ENCODE peak calls at places on chromosomes 4 and X, in nine cellular contexts. Z, N, Y, B, F, O, M, S and G are unnamed samples.

GRCh38 chrX:90026730-90027129 is 105.0 kb downstream of the TGIF2LX start:
- DNase-seq in Z (no peak), N (no peak), Y (no peak), B (no peak), F (no peak), O (no peak), M (no peak), S (no peak), G (no peak)

GRCh38 chr4:78937837-78938236 is 1.4 kb downstream of the PAQR3 start:
- DNase-seq in Z (no peak), N (no peak), Y (no peak), B (no peak), F (peak), O (no peak), M (no peak), S (no peak), G (no peak)

GRCh38 chr4:18529482-18529881 is 507.9 kb upstream of the LCORL start:
- DNase-seq in Z (no peak), N (no peak), Y (no peak), B (no peak), F (no peak), O (no peak), M (no peak), S (no peak), G (no peak)

GRCh38 chr4:148026022-148026421 is 294.1 kb downstream of the ARHGAP10 start:
- DNase-seq in Z (peak), N (no peak), Y (no peak), B (no peak), F (peak), O (peak), M (no peak), S (no peak), G (no peak)

GRCh38 chrX:68693481-68694410 is 46.3 kb downstream of the STARD8 start:
- DNase-seq in Z (peak), N (peak), Y (peak), B (peak), F (peak), O (peak), M (peak), S (peak), G (peak)

GRCh38 chr4:72418458-72418857 is 150.6 kb downstream of the ADAMTS3 start:
- DNase-seq in Z (peak), N (peak), Y (peak), B (peak), F (peak), O (peak), M (no peak), S (no peak), G (no peak)

GRCh38 chr4:40811886-40812857 is 62.4 kb downstream of the NSUN7 start:
- DNase-seq in Z (peak), N (no peak), Y (no peak), B (no peak), F (peak), O (peak), M (no peak), S (peak), G (no peak)

GRCh38 chr4:16705341-16705740 is 193.1 kb downstream of the LDB2 start:
- DNase-seq in Z (no peak), N (no peak), Y (no peak), B (no peak), F (no peak), O (no peak), M (no peak), S (no peak), G (no peak)

GRCh38 chr4:102036619-102037376 is 246.3 kb downstream of the BANK1 start:
- DNase-seq in Z (peak), N (no peak), Y (no peak), B (no peak), F (peak), O (peak), M (no peak), S (no peak), G (no peak)

GRCh38 chr4:2762048-2762447 is 5.9 kb upstream of the TNIP2 start:
- DNase-seq in Z (no peak), N (no peak), Y (no peak), B (no peak), F (no peak), O (no peak), M (no peak), S (no peak), G (no peak)

GRCh38 chrX:136468391-136469103 is 19.2 kb upstream of the BRS3 start:
- DNase-seq in Z (no peak), N (no peak), Y (no peak), B (no peak), F (no peak), O (no peak), M (no peak), S (no peak), G (no peak)

GRCh38 chr4:25144870-25145481 is 15.3 kb downstream of the SEPSECS start:
- DNase-seq in Z (peak), N (no peak), Y (no peak), B (no peak), F (peak), O (peak), M (no peak), S (no peak), G (no peak)

GRCh38 chr4:18691431-18692200 is 670.1 kb upstream of the LCORL start:
- DNase-seq in Z (peak), N (no peak), Y (peak), B (no peak), F (no peak), O (no peak), M (peak), S (no peak), G (peak)

GRCh38 chr4:10120943-10121567 is 4.5 kb upstream of the WDR1 start:
- DNase-seq in Z (no peak), N (no peak), Y (no peak), B (no peak), F (no peak), O (no peak), M (no peak), S (peak), G (no peak)

GRCh38 chr4:171342646-171343045 is 470.6 kb upstream of the GALNTL6 start:
- DNase-seq in Z (no peak), N (no peak), Y (no peak), B (no peak), F (no peak), O (no peak), M (no peak), S (no peak), G (no peak)

GRCh38 chrX:47574609-47575325 is 7.5 kb upstream of the TIMP1 start:
- DNase-seq in Z (no peak), N (no peak), Y (no peak), B (no peak), F (peak), O (no peak), M (no peak), S (no peak), G (no peak)

GRCh38 chr4:100504086-100504874 is 13.5 kb downstream of the EMCN start:
- DNase-seq in Z (peak), N (no peak), Y (no peak), B (no peak), F (no peak), O (peak), M (no peak), S (no peak), G (no peak)
- TF ChIP-seq CTCF in Z (no peak), N (no peak), Y (no peak), B (no peak), F (no peak), O (no peak), M (no peak), S (no peak), G (no peak)

DNA sequence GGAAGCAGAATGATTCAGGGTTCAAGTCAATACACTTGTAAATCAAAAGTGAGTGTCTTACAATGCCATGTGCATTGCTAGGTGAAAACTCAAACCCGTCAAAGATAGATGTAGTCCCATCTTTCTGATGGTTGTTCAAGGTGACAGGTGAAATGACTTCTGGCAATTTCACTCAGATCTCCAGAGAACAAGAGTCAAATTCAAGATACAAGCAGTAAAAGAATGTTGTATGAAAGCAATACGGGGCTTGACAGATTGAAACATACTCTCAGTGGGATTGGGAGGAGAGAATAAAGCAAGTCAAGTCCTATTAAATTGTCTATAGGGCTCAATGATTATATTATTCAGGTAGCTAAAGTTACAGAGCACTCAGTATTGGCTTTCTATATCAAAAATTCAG is 105.1 kb upstream of the ANXA10 start:
- DNase-seq in Z (no peak), N (no peak), Y (no peak), B (no peak), F (no peak), O (no peak), M (no peak), S (no peak), G (no peak)
- TF ChIP-seq CTCF in Z (no peak), N (no peak), Y (no peak), B (no peak), F (no peak), O (no peak), M (no peak), S (no peak), G (no peak)

GRCh38 chrX:49101629-49101984 is 21.9 kb upstream of the WDR45 start:
- DNase-seq in Z (no peak), N (no peak), Y (no peak), B (no peak), F (no peak), O (no peak), M (no peak), S (no peak), G (no peak)
- TF ChIP-seq CTCF in Z (no peak), N (no peak), Y (no peak), B (no peak), F (no peak), O (no peak), M (no peak), S (no peak), G (no peak)

GRCh38 chr4:87270144-87270543 is 49.7 kb upstream of the KLHL8 start:
- DNase-seq in Z (peak), N (no peak), Y (no peak), B (peak), F (peak), O (peak), M (peak), S (no peak), G (peak)
- TF ChIP-seq CTCF in Z (peak), N (no peak), Y (peak), B (peak), F (peak), O (peak), M (no peak), S (peak), G (no peak)

DNA sequence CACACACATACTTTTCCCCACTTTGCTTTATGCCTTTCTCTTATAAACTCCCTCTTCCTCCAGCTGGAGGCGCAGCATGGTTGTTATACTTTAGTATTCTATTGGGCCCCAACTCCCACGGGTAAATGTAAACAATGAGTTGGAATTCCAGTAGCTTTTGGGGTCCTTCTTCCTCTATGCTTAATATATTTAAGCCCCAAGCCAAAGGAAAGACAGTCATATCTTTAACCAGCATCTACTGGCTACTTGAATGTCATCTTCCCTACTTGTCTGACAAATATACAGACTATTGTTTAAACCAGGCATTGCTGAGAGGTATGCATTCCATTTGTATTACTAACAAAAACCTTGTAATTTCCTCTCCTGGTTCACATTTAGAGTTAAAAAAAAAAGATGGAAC is 72.9 kb downstream of the WDR19 start:
- DNase-seq in Z (peak), N (no peak), Y (no peak), B (no peak), F (peak), O (peak), M (no peak), S (no peak), G (no peak)
- TF ChIP-seq CTCF in Z (peak), N (no peak), Y (no peak), B (no peak), F (no peak), O (peak), M (no peak), S (no peak), G (no peak)

GRCh38 chr4:75892508-75892907 is 9.7 kb downstream of the PPEF2 start:
- DNase-seq in Z (no peak), N (no peak), Y (no peak), B (no peak), F (no peak), O (no peak), M (peak), S (no peak), G (peak)
- TF ChIP-seq CTCF in Z (peak), N (peak), Y (no peak), B (no peak), F (no peak), O (peak), M (no peak), S (no peak), G (peak)

GRCh38 chr4:68872442-68873217 is 56.8 kb downstream of the UGT2B10 start:
- DNase-seq in Z (no peak), N (no peak), Y (no peak), B (no peak), F (no peak), O (no peak), M (no peak), S (no peak), G (no peak)

GRCh38 chr4:68869274-68869773 is 53.5 kb downstream of the UGT2B10 start:
- DNase-seq in Z (no peak), N (no peak), Y (no peak), B (no peak), F (no peak), O (no peak), M (no peak), S (no peak), G (no peak)

GRCh38 chr4:68874507-68874906 is 58.7 kb downstream of the UGT2B10 start:
- DNase-seq in Z (no peak), N (no peak), Y (no peak), B (no peak), F (no peak), O (no peak), M (no peak), S (no peak), G (no peak)

GRCh38 chr4:68871772-68872441 is 56.1 kb downstream of the UGT2B10 start:
- DNase-seq in Z (no peak), N (no peak), Y (no peak), B (no peak), F (no peak), O (no peak), M (no peak), S (no peak), G (no peak)

DNA sequence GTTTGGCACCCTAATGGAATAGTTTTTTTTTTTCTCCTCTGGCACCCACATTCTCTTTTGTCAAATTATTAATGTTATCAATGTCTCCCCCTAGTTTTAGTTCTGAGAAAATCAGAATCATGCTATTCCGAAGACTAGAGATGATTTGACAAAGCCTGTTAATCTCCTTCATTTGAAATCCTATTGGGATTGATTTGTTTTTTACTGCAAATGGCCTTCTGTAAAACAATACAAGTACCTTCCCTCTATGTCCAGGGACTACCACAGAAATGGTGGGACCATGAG is 57.4 kb downstream of the UGT2B10 start:
- DNase-seq in Z (no peak), N (no peak), Y (no peak), B (no peak), F (no peak), O (no peak), M (no peak), S (no peak), G (no peak)
- TF ChIP-seq CTCF in Z (no peak), N (no peak), Y (no peak), B (no peak), F (no peak), O (no peak), M (no peak), S (no peak), G (no peak)

DNA sequence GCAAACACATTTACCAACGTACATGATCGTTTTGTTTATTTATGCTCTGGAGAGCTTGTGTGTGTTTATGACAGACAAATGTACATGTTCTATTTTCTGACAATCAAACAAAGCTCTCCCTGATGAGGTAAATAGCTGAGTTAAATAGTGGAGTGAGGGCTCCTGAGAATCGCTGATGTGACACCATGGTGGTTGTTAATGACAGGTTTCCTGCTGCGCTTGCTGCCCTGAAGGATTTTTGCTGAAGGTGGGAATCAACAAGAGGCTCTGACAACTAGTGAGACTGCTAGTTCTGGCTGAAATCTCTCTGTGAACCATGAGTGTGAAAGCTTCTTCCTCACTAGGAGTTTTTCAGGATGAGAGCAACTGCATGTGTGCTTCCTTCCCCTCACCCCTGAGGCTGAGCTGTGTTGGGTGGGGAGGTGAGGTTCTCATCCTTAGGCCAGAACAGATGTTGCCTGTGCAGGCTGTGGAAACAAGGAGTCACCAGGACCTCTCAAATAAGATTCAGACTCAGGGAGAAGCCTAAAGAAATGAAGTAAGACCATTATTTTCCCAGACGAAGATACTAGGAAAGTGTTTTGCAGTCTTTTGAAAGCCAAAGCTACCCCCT is 173.5 kb upstream of the JADE1 start:
- DNase-seq in Z (no peak), N (no peak), Y (no peak), B (no peak), F (peak), O (no peak), M (no peak), S (no peak), G (no peak)
- TF ChIP-seq CTCF in Z (no peak), N (no peak), Y (no peak), B (no peak), F (no peak), O (no peak), M (no peak), S (no peak), G (no peak)